ENCODE peak calls at places on chromosomes 12 and 14, in ten cellular contexts. N, V, T, Q, M, Z, K, C, I and H are unnamed samples.

GRCh38 chr12:130669205-130669557 is 46.9 kb downstream of the RIMBP2 start:
- DNase-seq in N (no peak), V (no peak), T (no peak), Q (no peak), M (no peak), Z (no peak), K (no peak), C (no peak), I (no peak), H (no peak)

GRCh38 chr14:78614651-78615050 is 444.5 kb downstream of the NRXN3 start:
- DNase-seq in N (no peak), V (no peak), T (no peak), Q (no peak), M (no peak), Z (no peak), K (no peak), C (no peak), I (no peak), H (no peak)

GRCh38 chr12:113190761-113191160 is 5.2 kb downstream of the RITA1 start:
- DNase-seq in N (peak), V (peak), T (no peak), Q (peak), M (peak), Z (no peak), K (peak), C (no peak), I (peak), H (peak)

GRCh38 chr14:28305938-28306337 is 460.6 kb upstream of the FOXG1 start:
- DNase-seq in N (no peak), V (no peak), T (no peak), Q (no peak), M (no peak), Z (no peak), K (no peak), C (no peak), I (no peak), H (no peak)

GRCh38 chr14:76672123-76672522 is 89.1 kb upstream of the VASH1 start:
- DNase-seq in N (peak), V (no peak), T (no peak), Q (no peak), M (no peak), Z (no peak), K (no peak), C (no peak), I (no peak), H (no peak)

GRCh38 chr14:75298187-75298985 is 19.8 kb downstream of the FOS start:
- DNase-seq in N (no peak), V (no peak), T (no peak), Q (no peak), M (no peak), Z (no peak), K (no peak), C (peak), I (no peak), H (no peak)

GRCh38 chr14:34179723-34180122 is 228.8 kb upstream of the EGLN3 start:
- DNase-seq in N (peak), V (no peak), T (no peak), Q (no peak), M (no peak), Z (no peak), K (no peak), C (no peak), I (no peak), H (no peak)

GRCh38 chr12:69240625-69240984 is 1.2 kb downstream of the CPSF6 start:
- DNase-seq in N (no peak), V (no peak), T (no peak), Q (no peak), M (peak), Z (no peak), K (peak), C (no peak), I (peak), H (no peak)

GRCh38 chr14:68137704-68138619 is 318.4 kb downstream of the RAD51B start:
- DNase-seq in N (peak), V (peak), T (peak), Q (peak), M (peak), Z (peak), K (peak), C (no peak), I (peak), H (peak)

GRCh38 chr14:58104808-58105207 is 47.2 kb downstream of the ARMH4 start:
- DNase-seq in N (peak), V (peak), T (peak), Q (peak), M (peak), Z (peak), K (peak), C (no peak), I (no peak), H (no peak)

GRCh38 chr14:61585598-61586538 is 109.4 kb upstream of the HIF1A start:
- DNase-seq in N (peak), V (peak), T (no peak), Q (peak), M (peak), Z (no peak), K (peak), C (no peak), I (no peak), H (no peak)

GRCh38 chr14:35987731-35988130 is 161.6 kb downstream of the BRMS1L start:
- DNase-seq in N (no peak), V (no peak), T (no peak), Q (no peak), M (no peak), Z (no peak), K (no peak), C (no peak), I (no peak), H (no peak)

GRCh38 chr12:58764100-58764953 is 156.0 kb downstream of the LRIG3 start:
- DNase-seq in N (no peak), V (no peak), T (no peak), Q (peak), M (peak), Z (peak), K (peak), C (no peak), I (peak), H (no peak)

GRCh38 chr12:30925607-30926242 is 823 bp upstream of the TSPAN11 start:
- DNase-seq in N (no peak), V (no peak), T (no peak), Q (no peak), M (no peak), Z (no peak), K (no peak), C (no peak), I (no peak), H (no peak)

GRCh38 chr12:92502417-92503028 is 200.3 kb upstream of the PLEKHG7 start:
- DNase-seq in N (peak), V (no peak), T (no peak), Q (no peak), M (no peak), Z (no peak), K (no peak), C (no peak), I (peak), H (no peak)

GRCh38 chr14:64542839-64543207 is 2.3 kb downstream of the HSPA2 start:
- DNase-seq in N (no peak), V (no peak), T (no peak), Q (no peak), M (no peak), Z (no peak), K (no peak), C (no peak), I (no peak), H (no peak)

GRCh38 chr12:64672925-64673409 is 62.7 kb downstream of the RASSF3 start:
- DNase-seq in N (peak), V (no peak), T (no peak), Q (peak), M (peak), Z (no peak), K (peak), C (no peak), I (no peak), H (no peak)

GRCh38 chr12:76529226-76529918 is 30.2 kb downstream of the OSBPL8 start:
- DNase-seq in N (no peak), V (no peak), T (no peak), Q (peak), M (peak), Z (no peak), K (peak), C (no peak), I (no peak), H (no peak)

GRCh38 chr14:97848351-97848980 is 1051.3 kb downstream of the VRK1 start:
- DNase-seq in N (peak), V (no peak), T (no peak), Q (no peak), M (no peak), Z (no peak), K (no peak), C (no peak), I (no peak), H (no peak)

GRCh38 chr14:50056457-50056856 is 59.9 kb downstream of the VCPKMT start:
- DNase-seq in N (no peak), V (no peak), T (no peak), Q (no peak), M (no peak), Z (no peak), K (no peak), C (peak), I (no peak), H (no peak)

GRCh38 chr14:66359500-66359899 is 126.7 kb upstream of the CCDC196 start:
- DNase-seq in N (peak), V (no peak), T (no peak), Q (peak), M (peak), Z (no peak), K (peak), C (no peak), I (peak), H (peak)

GRCh38 chr12:42477931-42478330 is 111.6 kb downstream of the PRICKLE1 start:
- DNase-seq in N (no peak), V (no peak), T (no peak), Q (peak), M (peak), Z (peak), K (peak), C (no peak), I (no peak), H (no peak)

GRCh38 chr12:7155471-7156034 is 25.4 kb downstream of the CLSTN3 start:
- DNase-seq in N (peak), V (no peak), T (no peak), Q (no peak), M (no peak), Z (no peak), K (no peak), C (peak), I (no peak), H (no peak)

GRCh38 chr14:25122188-25122587 is 72.2 kb upstream of the STXBP6 start:
- DNase-seq in N (no peak), V (no peak), T (no peak), Q (peak), M (no peak), Z (no peak), K (no peak), C (no peak), I (no peak), H (no peak)

GRCh38 chr14:75295491-75296338 is 17.1 kb downstream of the FOS start:
- DNase-seq in N (peak), V (peak), T (no peak), Q (peak), M (peak), Z (no peak), K (peak), C (peak), I (peak), H (no peak)

GRCh38 chr12:19387182-19387581 is 52.1 kb upstream of the AEBP2 start:
- DNase-seq in N (no peak), V (no peak), T (no peak), Q (no peak), M (peak), Z (no peak), K (no peak), C (no peak), I (no peak), H (no peak)

GRCh38 chr12:80632835-80633234 is 74.6 kb upstream of the MYF6 start:
- DNase-seq in N (peak), V (no peak), T (no peak), Q (peak), M (no peak), Z (no peak), K (no peak), C (no peak), I (peak), H (no peak)
- TF ChIP-seq CTCF in N (peak), V (peak), T (peak), Q (peak), M (no peak), Z (no peak), K (peak), C (peak), I (peak), H (peak)

DNA sequence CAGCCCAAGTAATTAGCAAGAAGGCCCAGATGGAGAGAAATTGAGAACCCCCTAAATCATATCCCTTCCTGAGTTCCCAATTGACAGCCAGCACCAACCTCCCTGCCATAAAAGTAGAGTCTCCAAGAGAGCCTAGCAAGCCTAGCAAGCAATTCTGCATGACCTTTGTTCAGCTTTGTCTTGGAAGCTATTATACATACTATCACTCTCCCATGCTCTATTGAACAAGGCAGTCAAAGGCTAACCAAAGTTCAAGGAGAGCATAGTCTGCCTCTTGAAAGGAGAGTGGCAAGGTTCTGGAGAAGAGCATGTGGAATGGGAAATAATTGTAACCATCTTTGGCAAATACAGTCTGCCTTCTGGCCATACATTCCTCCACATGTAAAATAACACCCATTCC is 7.8 kb downstream of the ACOT4 start:
- DNase-seq in N (no peak), V (no peak), T (no peak), Q (no peak), M (no peak), Z (no peak), K (no peak), C (no peak), I (no peak), H (no peak)
- H3K4me3 ChIP-seq in N (no peak), V (no peak), T (no peak), Q (no peak), M (no peak), Z (no peak), K (no peak), C (no peak), I (no peak), H (no peak)

GRCh38 chr14:86217523-86217922 is 687.6 kb downstream of the FLRT2 start:
- DNase-seq in N (no peak), V (no peak), T (no peak), Q (no peak), M (no peak), Z (no peak), K (no peak), C (no peak), I (no peak), H (no peak)
- TF ChIP-seq CTCF in N (no peak), V (no peak), T (no peak), Q (no peak), M (no peak), Z (no peak), K (no peak), C (no peak), I (no peak), H (no peak)

DNA sequence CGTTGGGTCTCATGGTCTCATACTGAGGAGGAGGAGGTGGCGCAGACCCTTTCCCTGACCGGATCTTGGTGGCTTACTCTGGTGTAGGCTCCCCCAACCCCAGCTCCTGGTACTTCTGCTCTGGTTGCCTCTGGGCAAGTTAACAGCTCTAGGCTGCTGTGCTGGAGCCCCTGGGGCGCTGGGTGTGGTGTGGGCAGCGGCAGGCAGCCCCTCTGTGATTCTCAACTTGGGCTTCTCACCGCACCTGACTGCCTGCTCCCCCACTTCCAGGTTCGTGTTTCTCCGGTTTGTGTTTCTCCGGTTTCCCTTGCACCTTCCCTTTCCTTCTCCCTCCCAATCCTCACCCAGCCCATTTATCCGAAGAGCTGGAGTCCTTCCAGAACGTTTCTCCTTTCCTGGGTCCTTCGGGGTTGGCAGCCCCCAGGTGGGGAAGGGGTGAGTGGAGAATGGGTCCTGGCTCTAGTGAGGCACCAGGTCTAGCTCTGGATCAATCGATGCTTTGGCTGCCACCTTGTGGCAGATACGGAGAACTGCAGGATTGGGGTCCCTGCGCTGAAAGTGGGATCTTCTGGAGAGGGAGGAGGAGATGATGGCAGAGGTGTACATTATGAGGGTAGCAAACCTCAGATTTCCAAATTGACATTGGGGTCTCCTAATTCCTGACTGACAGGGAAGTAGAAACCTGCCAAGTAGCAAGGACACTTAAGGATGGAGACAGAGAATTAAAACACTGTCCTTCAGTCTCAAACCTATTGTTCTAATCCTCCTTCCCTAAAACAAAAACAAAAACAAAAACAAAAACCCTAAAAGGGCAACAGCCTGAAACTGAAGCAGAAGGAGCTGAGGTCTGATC is 8.3 kb downstream of the CISTR start:
- DNase-seq in N (peak), V (no peak), T (no peak), Q (peak), M (peak), Z (no peak), K (peak), C (peak), I (peak), H (no peak)
- H3K4me3 ChIP-seq in N (no peak), V (no peak), T (no peak), Q (no peak), M (no peak), Z (no peak), K (no peak), C (no peak), I (no peak), H (no peak)

GRCh38 chr14:73231874-73232851 is 5.1 kb upstream of the PAPLN start:
- DNase-seq in N (peak), V (no peak), T (no peak), Q (no peak), M (no peak), Z (no peak), K (no peak), C (no peak), I (peak), H (no peak)
- TF ChIP-seq CTCF in N (peak), V (peak), T (peak), Q (peak), M (peak), Z (peak), K (peak), C (peak), I (peak), H (peak)